ENCODE peak calls at places on chromosome 13, in five cellular contexts. One of them, this sample, is unnamed.

GRCh38 chr13:65656740-65657329 is 1573.3 kb downstream of the PCDH9 start:
- DNase-seq in cardiac muscle cell: peak; percentile 47
- DNase-seq in heart right ventricle: no peak
- DNase-seq in brain microvascular endothelial cell: no peak
- DNase-seq in stomach: no peak
- DNase-seq in this sample: no peak

GRCh38 chr13:109348514-109349340 is 437.7 kb downstream of the IRS2 start:
- DNase-seq in cardiac muscle cell: peak; percentile 27
- DNase-seq in heart right ventricle: no peak
- DNase-seq in brain microvascular endothelial cell: no peak
- DNase-seq in stomach: no peak
- DNase-seq in this sample: no peak

GRCh38 chr13:76878043-76878442 is 8.2 kb downstream of the KCTD12 start:
- DNase-seq in cardiac muscle cell: no peak
- DNase-seq in heart right ventricle: no peak
- DNase-seq in brain microvascular endothelial cell: no peak
- DNase-seq in stomach: no peak
- DNase-seq in this sample: no peak

GRCh38 chr13:31967155-31967554 is 64.4 kb upstream of the FRY start:
- DNase-seq in cardiac muscle cell: no peak
- DNase-seq in heart right ventricle: no peak
- DNase-seq in brain microvascular endothelial cell: no peak
- DNase-seq in stomach: no peak
- DNase-seq in this sample: no peak

GRCh38 chr13:103238441-103238840 is 172.2 kb upstream of the SLC10A2 start:
- DNase-seq in cardiac muscle cell: no peak
- DNase-seq in heart right ventricle: no peak
- DNase-seq in brain microvascular endothelial cell: no peak
- DNase-seq in stomach: no peak
- DNase-seq in this sample: no peak

GRCh38 chr13:91280806-91281205 is 66.7 kb upstream of the MIR17HG start:
- DNase-seq in cardiac muscle cell: no peak
- DNase-seq in heart right ventricle: no peak
- DNase-seq in brain microvascular endothelial cell: no peak
- DNase-seq in stomach: no peak
- DNase-seq in this sample: no peak

GRCh38 chr13:25453966-25454365 is 82.2 kb downstream of the ATP8A2 start:
- DNase-seq in cardiac muscle cell: no peak
- DNase-seq in heart right ventricle: no peak
- DNase-seq in brain microvascular endothelial cell: no peak
- DNase-seq in stomach: no peak
- DNase-seq in this sample: no peak

GRCh38 chr13:20902438-20903163 is at the start of gene XPO4:
- DNase-seq in cardiac muscle cell: peak; percentile 86
- DNase-seq in heart right ventricle: peak; percentile 75
- DNase-seq in brain microvascular endothelial cell: peak; percentile 65
- DNase-seq in stomach: peak; percentile 80
- DNase-seq in this sample: peak; percentile 83

GRCh38 chr13:92414851-92415250 is 811.8 kb upstream of the GPC6 start:
- DNase-seq in cardiac muscle cell: no peak
- DNase-seq in heart right ventricle: no peak
- DNase-seq in brain microvascular endothelial cell: no peak
- DNase-seq in stomach: no peak
- DNase-seq in this sample: no peak

GRCh38 chr13:65959305-65959704 is 1270.8 kb downstream of the PCDH9 start:
- DNase-seq in cardiac muscle cell: no peak
- DNase-seq in heart right ventricle: no peak
- DNase-seq in brain microvascular endothelial cell: no peak
- DNase-seq in stomach: no peak
- DNase-seq in this sample: no peak

GRCh38 chr13:76641056-76641455 is 245.1 kb downstream of the KCTD12 start:
- DNase-seq in cardiac muscle cell: peak; percentile 53
- DNase-seq in heart right ventricle: no peak
- DNase-seq in brain microvascular endothelial cell: no peak
- DNase-seq in stomach: no peak
- DNase-seq in this sample: no peak

GRCh38 chr13:110396913-110397379 is 89.9 kb downstream of the COL4A2 start:
- DNase-seq in cardiac muscle cell: peak; percentile 100
- DNase-seq in heart right ventricle: peak; percentile 83
- DNase-seq in brain microvascular endothelial cell: peak; percentile 100
- DNase-seq in stomach: peak; percentile 62
- DNase-seq in this sample: peak; percentile 39
- H3K27me3 ChIP-seq in cardiac muscle cell: no peaks in the 10 kb centered on the region
- H3K27me3 ChIP-seq in heart right ventricle: no peaks in the 10 kb centered on the region
- H3K27me3 ChIP-seq in brain microvascular endothelial cell: no peaks in the 10 kb centered on the region
- H3K27me3 ChIP-seq in stomach: no peaks in the 10 kb centered on the region
- H3K27me3 ChIP-seq in this sample: no peaks in the 10 kb centered on the region

GRCh38 chr13:49219647-49220034 is 497 bp upstream of the MLNR start:
- DNase-seq in cardiac muscle cell: no peak
- DNase-seq in heart right ventricle: no peak
- DNase-seq in brain microvascular endothelial cell: no peak
- DNase-seq in stomach: no peak
- DNase-seq in this sample: no peak

GRCh38 chr13:49217962-49218492 is 2.1 kb upstream of the MLNR start:
- DNase-seq in cardiac muscle cell: no peak
- DNase-seq in heart right ventricle: no peak
- DNase-seq in brain microvascular endothelial cell: no peak
- DNase-seq in stomach: no peak
- DNase-seq in this sample: no peak

GRCh38 chr13:49218493-49219051 is 1.6 kb upstream of the MLNR start:
- DNase-seq in cardiac muscle cell: peak; percentile 32
- DNase-seq in heart right ventricle: no peak
- DNase-seq in brain microvascular endothelial cell: no peak
- DNase-seq in stomach: no peak
- DNase-seq in this sample: no peak

GRCh38 chr13:49220856-49221614 is 897 bp downstream of the MLNR start:
- DNase-seq in cardiac muscle cell: no peak
- DNase-seq in heart right ventricle: no peak
- DNase-seq in brain microvascular endothelial cell: no peak
- DNase-seq in stomach: no peak
- DNase-seq in this sample: no peak

GRCh38 chr13:49220035-49220855 is at the start of gene MLNR:
- DNase-seq in cardiac muscle cell: peak; percentile 49
- DNase-seq in heart right ventricle: peak; percentile 16
- DNase-seq in brain microvascular endothelial cell: no peak
- DNase-seq in stomach: no peak
- DNase-seq in this sample: peak; percentile 18
- TF ChIP-seq CTCF in cardiac muscle cell: no peak
- TF ChIP-seq CTCF in heart right ventricle: no peak
- TF ChIP-seq CTCF in brain microvascular endothelial cell: peak; percentile 22
- TF ChIP-seq CTCF in stomach: no peak
- TF ChIP-seq CTCF in this sample: no peak

GRCh38 chr13:112366907-112367646 is 9.1 kb upstream of the SPACA7 start:
- DNase-seq in cardiac muscle cell: no peak
- DNase-seq in heart right ventricle: no peak
- DNase-seq in brain microvascular endothelial cell: no peak
- DNase-seq in stomach: no peak
- DNase-seq in this sample: no peak
- H3K27ac ChIP-seq in cardiac muscle cell: no peak overlapping the region
- H3K27ac ChIP-seq in heart right ventricle: no peak overlapping the region
- H3K27ac ChIP-seq in brain microvascular endothelial cell: no peak overlapping the region
- H3K27ac ChIP-seq in stomach: no peak overlapping the region
- H3K27ac ChIP-seq in this sample: no peak overlapping the region

GRCh38 chr13:112894423-112894672 is 74.7 kb upstream of the MCF2L start:
- DNase-seq in cardiac muscle cell: no peak
- DNase-seq in heart right ventricle: no peak
- DNase-seq in brain microvascular endothelial cell: no peak
- DNase-seq in stomach: no peak
- DNase-seq in this sample: no peak

GRCh38 chr13:112896736-112897602 is 72.0 kb upstream of the MCF2L start:
- DNase-seq in cardiac muscle cell: no peak
- DNase-seq in heart right ventricle: no peak
- DNase-seq in brain microvascular endothelial cell: no peak
- DNase-seq in stomach: no peak
- DNase-seq in this sample: peak; percentile 10

GRCh38 chr13:112894673-112895481 is 74.1 kb upstream of the MCF2L start:
- DNase-seq in cardiac muscle cell: no peak
- DNase-seq in heart right ventricle: no peak
- DNase-seq in brain microvascular endothelial cell: no peak
- DNase-seq in stomach: no peak
- DNase-seq in this sample: peak; percentile 43

GRCh38 chr13:112897603-112897955 is 71.4 kb upstream of the MCF2L start:
- DNase-seq in cardiac muscle cell: no peak
- DNase-seq in heart right ventricle: no peak
- DNase-seq in brain microvascular endothelial cell: no peak
- DNase-seq in stomach: no peak
- DNase-seq in this sample: peak; percentile 3

DNA sequence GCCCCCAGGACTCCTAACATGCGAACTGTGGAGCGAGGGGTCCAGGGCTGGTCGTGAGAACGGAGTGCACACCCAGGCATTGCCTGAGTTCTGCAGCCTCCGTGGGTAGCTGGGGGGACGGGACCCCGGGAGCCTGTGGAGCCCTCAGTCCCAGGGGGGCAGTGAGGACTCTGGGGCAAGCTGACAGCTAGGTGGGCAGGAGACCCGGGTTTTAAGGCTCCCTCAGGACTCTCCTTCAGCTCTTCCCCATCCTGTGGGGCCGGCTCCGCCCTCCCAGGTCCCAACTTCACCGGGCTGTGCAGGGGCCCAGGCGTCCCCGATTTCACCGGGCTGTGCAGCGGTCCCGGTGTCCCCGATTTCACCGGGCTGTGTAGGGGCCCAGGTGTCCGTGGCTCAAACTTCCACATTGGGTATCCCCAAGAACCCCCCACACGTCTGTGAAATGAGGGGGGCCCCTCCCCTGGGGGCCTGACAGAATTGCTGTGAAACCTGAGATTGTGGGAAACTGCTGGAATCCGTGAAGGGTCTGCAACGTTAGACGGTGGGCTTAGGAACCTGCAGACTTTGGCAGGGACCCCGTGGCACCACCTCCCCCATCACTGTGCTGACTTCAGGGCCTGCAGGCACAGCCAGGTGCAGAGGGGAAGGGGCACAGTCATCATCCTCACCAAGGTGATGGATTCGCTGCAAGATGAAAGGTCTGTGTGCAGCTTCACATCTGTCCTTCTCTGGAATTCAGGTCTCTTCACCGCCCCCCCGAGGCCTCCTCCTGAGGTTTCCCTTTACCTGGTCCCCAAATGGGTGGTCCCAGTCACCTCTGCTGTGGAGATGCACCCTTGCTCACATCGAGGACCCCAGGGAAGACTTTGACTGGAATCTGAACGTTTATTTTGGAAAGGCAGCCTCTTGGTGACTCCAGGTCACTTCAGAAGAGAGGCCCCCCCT is 73.2 kb upstream of the MCF2L start:
- DNase-seq in cardiac muscle cell: no peak
- DNase-seq in heart right ventricle: no peak
- DNase-seq in brain microvascular endothelial cell: no peak
- DNase-seq in stomach: no peak
- DNase-seq in this sample: no peak
- H3K27me3 ChIP-seq in cardiac muscle cell: peaks cover 10% of the 10 kb centered on the region
- H3K27me3 ChIP-seq in heart right ventricle: no peaks in the 10 kb centered on the region
- H3K27me3 ChIP-seq in brain microvascular endothelial cell: peaks cover 56% of the 10 kb centered on the region
- H3K27me3 ChIP-seq in stomach: peaks cover 48% of the 10 kb centered on the region
- H3K27me3 ChIP-seq in this sample: no peaks in the 10 kb centered on the region

DNA sequence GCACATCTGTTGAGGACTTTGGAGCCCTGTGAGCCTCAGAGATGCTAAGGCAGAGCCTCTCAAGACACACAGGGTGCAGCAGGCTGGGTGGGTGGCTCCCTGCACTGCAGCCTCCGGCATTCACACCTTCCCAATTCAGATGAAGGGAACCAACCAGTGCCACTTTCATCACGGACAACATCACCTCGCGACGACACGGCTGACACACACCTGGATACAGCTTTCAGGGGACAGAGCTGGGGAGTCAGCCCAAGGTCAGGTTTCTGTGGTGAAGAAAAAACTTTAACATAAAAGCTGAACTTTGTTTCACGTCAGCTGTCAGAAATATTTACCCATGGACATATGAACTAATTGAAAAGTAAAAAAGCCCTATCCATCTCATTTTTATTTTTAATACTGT is 24.9 kb upstream of the ARHGEF7 start:
- DNase-seq in cardiac muscle cell: no peak
- DNase-seq in heart right ventricle: no peak
- DNase-seq in brain microvascular endothelial cell: no peak
- DNase-seq in stomach: no peak
- DNase-seq in this sample: no peak
- TF ChIP-seq CTCF in cardiac muscle cell: no peak
- TF ChIP-seq CTCF in heart right ventricle: no peak
- TF ChIP-seq CTCF in brain microvascular endothelial cell: no peak
- TF ChIP-seq CTCF in stomach: no peak
- TF ChIP-seq CTCF in this sample: no peak

DNA sequence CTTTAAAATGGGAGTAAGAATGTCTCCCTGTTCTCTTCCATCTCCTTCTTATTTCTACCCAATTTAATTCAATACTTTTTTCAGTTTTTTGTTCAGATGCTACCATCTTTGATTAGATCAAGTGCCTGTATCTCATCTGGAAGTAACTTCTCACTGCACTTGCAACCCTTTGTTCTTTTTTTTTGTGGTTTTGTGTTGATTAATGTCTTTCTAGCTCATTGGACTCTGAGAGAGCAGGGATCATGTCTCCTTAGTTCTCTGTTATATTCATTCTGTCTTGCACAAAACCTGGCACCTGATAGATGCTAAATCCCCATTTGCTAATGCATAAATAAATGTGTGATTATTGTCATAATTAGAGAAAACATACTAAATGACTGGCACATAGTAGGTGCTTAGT is 834 bp upstream of the ITGBL1 start:
- DNase-seq in cardiac muscle cell: no peak
- DNase-seq in heart right ventricle: no peak
- DNase-seq in brain microvascular endothelial cell: no peak
- DNase-seq in stomach: no peak
- DNase-seq in this sample: no peak
- H3K27ac ChIP-seq in cardiac muscle cell: no peak overlapping the region
- H3K27ac ChIP-seq in heart right ventricle: no peak overlapping the region
- H3K27ac ChIP-seq in brain microvascular endothelial cell: peak overlapping the region; percentile 74
- H3K27ac ChIP-seq in stomach: no peak overlapping the region
- H3K27ac ChIP-seq in this sample: no peak overlapping the region

DNA sequence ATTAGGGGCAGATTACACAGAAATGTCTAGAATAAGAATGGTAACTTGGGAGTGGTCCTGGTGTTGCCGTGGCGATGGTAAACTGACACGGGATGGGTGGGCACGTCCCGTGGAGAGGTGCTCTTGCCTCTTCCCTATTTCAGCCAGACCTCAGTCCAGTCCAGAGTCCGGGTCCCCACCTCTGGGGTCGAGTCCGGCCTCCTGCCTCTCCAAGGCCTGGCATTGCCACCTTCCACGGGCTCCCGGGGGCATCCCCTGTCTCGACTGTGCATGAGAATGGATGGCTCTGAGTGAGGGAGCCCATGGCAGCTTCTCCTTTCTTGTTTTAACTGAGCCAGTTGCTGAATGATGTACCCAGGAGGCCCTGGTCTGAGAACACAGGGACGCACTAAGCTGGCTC is 142.3 kb downstream of the SOX1 start:
- DNase-seq in cardiac muscle cell: no peak
- DNase-seq in heart right ventricle: no peak
- DNase-seq in brain microvascular endothelial cell: no peak
- DNase-seq in stomach: no peak
- DNase-seq in this sample: no peak
- H3K27me3 ChIP-seq in cardiac muscle cell: peaks cover 79% of the 10 kb centered on the region
- H3K27me3 ChIP-seq in heart right ventricle: no peaks in the 10 kb centered on the region
- H3K27me3 ChIP-seq in brain microvascular endothelial cell: no peaks in the 10 kb centered on the region
- H3K27me3 ChIP-seq in stomach: peaks cover 68% of the 10 kb centered on the region
- H3K27me3 ChIP-seq in this sample: no peaks in the 10 kb centered on the region

GRCh38 chr13:27354379-27354778 is 70.0 kb upstream of the GTF3A start:
- DNase-seq in cardiac muscle cell: peak; percentile 43
- DNase-seq in heart right ventricle: no peak
- DNase-seq in brain microvascular endothelial cell: peak; percentile 32
- DNase-seq in stomach: no peak
- DNase-seq in this sample: no peak
- TF ChIP-seq CTCF in cardiac muscle cell: no peak
- TF ChIP-seq CTCF in heart right ventricle: no peak
- TF ChIP-seq CTCF in brain microvascular endothelial cell: peak; percentile 30
- TF ChIP-seq CTCF in stomach: no peak
- TF ChIP-seq CTCF in this sample: no peak